ENCODE peak calls at places on chromosomes 3 and 15, in four cellular contexts. One of them, this sample, is unnamed. For H3K4me1 and H3K9me3, the result is how much of the 10 kb centered on the place peaks cover.

GRCh38 chr15:39509941-39510845 is 70.7 kb upstream of the THBS1 start:
- DNase-seq in psoas muscle: peak
- DNase-seq in pancreas: no peak
- DNase-seq in cardiac muscle cell: no peak
- DNase-seq in this sample: no peak

GRCh38 chr3:77462951-77463350 is 423.1 kb downstream of the ROBO2 start:
- DNase-seq in psoas muscle: no peak
- DNase-seq in pancreas: no peak
- DNase-seq in cardiac muscle cell: no peak
- DNase-seq in this sample: no peak

GRCh38 chr15:82870727-82871576 is 61.5 kb downstream of the WHAMM start:
- DNase-seq in psoas muscle: no peak
- DNase-seq in pancreas: no peak
- DNase-seq in cardiac muscle cell: peak
- DNase-seq in this sample: peak

GRCh38 chr3:158792709-158793108 is 9.1 kb upstream of the MFSD1 start:
- DNase-seq in psoas muscle: no peak
- DNase-seq in pancreas: no peak
- DNase-seq in cardiac muscle cell: peak
- DNase-seq in this sample: no peak

GRCh38 chr3:177689077-177689476 is 491.8 kb upstream of the TBL1XR1 start:
- DNase-seq in psoas muscle: no peak
- DNase-seq in pancreas: no peak
- DNase-seq in cardiac muscle cell: no peak
- DNase-seq in this sample: no peak

GRCh38 chr3:89025185-89025584 is 82.2 kb upstream of the EPHA3 start:
- DNase-seq in psoas muscle: no peak
- DNase-seq in pancreas: no peak
- DNase-seq in cardiac muscle cell: no peak
- DNase-seq in this sample: no peak

GRCh38 chr15:55775316-55775715 is 32.4 kb upstream of the PRTG start:
- DNase-seq in psoas muscle: no peak
- DNase-seq in pancreas: no peak
- DNase-seq in cardiac muscle cell: no peak
- DNase-seq in this sample: no peak

GRCh38 chr3:34109846-34110245 is 311.4 kb downstream of the PDCD6IP start:
- DNase-seq in psoas muscle: no peak
- DNase-seq in pancreas: no peak
- DNase-seq in cardiac muscle cell: no peak
- DNase-seq in this sample: no peak

GRCh38 chr3:183478501-183478900 is 50.1 kb upstream of the MCF2L2 start:
- DNase-seq in psoas muscle: no peak
- DNase-seq in pancreas: no peak
- DNase-seq in cardiac muscle cell: no peak
- DNase-seq in this sample: no peak

GRCh38 chr15:99017322-99017701 is 9.7 kb upstream of the PGPEP1L start:
- DNase-seq in psoas muscle: no peak
- DNase-seq in pancreas: no peak
- DNase-seq in cardiac muscle cell: no peak
- DNase-seq in this sample: no peak

GRCh38 chr3:56911363-56911762 is 109.6 kb upstream of the ARHGEF3 start:
- DNase-seq in psoas muscle: no peak
- DNase-seq in pancreas: no peak
- DNase-seq in cardiac muscle cell: no peak
- DNase-seq in this sample: no peak

GRCh38 chr15:99502182-99502581 is 63.6 kb upstream of the MEF2A start:
- DNase-seq in psoas muscle: no peak
- DNase-seq in pancreas: no peak
- DNase-seq in cardiac muscle cell: no peak
- DNase-seq in this sample: no peak

GRCh38 chr15:66622677-66623076 is 56.9 kb upstream of the LCTL start:
- DNase-seq in psoas muscle: no peak
- DNase-seq in pancreas: no peak
- DNase-seq in cardiac muscle cell: peak
- DNase-seq in this sample: peak

GRCh38 chr15:66619152-66619903 is 53.5 kb upstream of the LCTL start:
- DNase-seq in psoas muscle: peak
- DNase-seq in pancreas: peak
- DNase-seq in cardiac muscle cell: peak
- DNase-seq in this sample: peak

GRCh38 chr15:66620744-66621344 is 55.0 kb upstream of the LCTL start:
- DNase-seq in psoas muscle: no peak
- DNase-seq in pancreas: no peak
- DNase-seq in cardiac muscle cell: no peak
- DNase-seq in this sample: no peak

GRCh38 chr15:66623801-66624453 is 58.1 kb upstream of the LCTL start:
- DNase-seq in psoas muscle: no peak
- DNase-seq in pancreas: no peak
- DNase-seq in cardiac muscle cell: peak
- DNase-seq in this sample: no peak

GRCh38 chr15:66621491-66622467 is 56.0 kb upstream of the LCTL start:
- DNase-seq in psoas muscle: no peak
- DNase-seq in pancreas: no peak
- DNase-seq in cardiac muscle cell: peak
- DNase-seq in this sample: no peak
- H3K4me1 ChIP-seq in psoas muscle: under half
- H3K4me1 ChIP-seq in pancreas: under half
- H3K4me1 ChIP-seq in cardiac muscle cell: under half
- H3K4me1 ChIP-seq in this sample: under half

DNA sequence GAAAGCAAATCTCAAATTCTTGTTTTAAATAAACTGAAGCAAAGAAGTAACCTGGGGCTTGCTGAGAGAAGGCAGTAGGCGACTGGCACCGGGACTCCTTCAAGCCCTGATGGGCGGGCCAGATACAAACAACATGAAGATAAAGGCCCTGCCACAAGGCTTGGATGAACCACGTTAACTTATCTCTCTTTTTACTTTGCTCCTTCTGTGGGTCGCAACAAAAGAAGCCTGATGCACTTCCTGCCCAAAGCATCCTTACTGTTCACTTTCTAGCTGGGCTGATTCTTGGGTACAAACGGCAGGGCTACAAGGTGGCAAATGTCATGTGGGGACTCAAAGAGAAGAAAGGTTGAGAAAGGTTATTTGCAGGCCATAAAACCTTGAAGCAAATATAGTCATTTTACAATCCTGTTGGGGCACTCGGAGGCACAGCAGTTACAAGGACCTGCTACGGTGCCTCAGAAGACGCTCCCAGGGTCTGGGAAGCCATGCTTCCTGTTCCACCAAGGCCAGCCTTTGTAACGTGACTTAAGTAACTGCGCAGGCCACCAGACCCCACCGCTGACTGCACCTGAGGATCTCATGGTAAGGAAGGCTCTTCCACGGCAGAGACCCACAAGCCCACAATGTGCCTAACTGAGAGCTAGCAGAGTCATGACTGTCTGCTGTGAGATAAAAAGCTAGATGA is 71.1 kb downstream of the CHSY1 start:
- DNase-seq in psoas muscle: no peak
- DNase-seq in pancreas: no peak
- DNase-seq in cardiac muscle cell: no peak
- DNase-seq in this sample: no peak
- H3K9me3 ChIP-seq in psoas muscle: under half
- H3K9me3 ChIP-seq in pancreas: under half
- H3K9me3 ChIP-seq in cardiac muscle cell: under half
- H3K9me3 ChIP-seq in this sample: under half

DNA sequence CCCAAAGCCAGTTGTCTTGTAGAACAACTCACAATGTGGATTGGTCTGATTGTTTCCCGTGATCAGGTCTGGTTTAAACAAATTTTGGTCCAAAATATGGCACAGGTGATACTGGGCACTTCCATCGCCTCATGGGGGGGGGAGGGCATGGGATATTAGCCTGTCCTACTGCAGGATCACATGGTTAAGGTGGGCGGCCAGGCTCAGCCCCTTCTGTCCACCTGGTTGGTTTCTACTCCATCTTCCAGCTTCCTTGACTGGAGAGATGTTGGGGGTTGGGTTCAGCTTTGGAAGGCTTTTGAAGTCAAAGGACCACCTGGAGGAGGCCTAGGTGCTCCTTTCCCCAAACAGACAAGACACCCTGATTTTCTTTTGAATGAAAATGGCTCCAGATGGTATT is 7.2 kb downstream of the KLF13 start:
- DNase-seq in psoas muscle: no peak
- DNase-seq in pancreas: no peak
- DNase-seq in cardiac muscle cell: no peak
- DNase-seq in this sample: no peak
- H3K4me1 ChIP-seq in psoas muscle: half or more
- H3K4me1 ChIP-seq in pancreas: under half
- H3K4me1 ChIP-seq in cardiac muscle cell: under half
- H3K4me1 ChIP-seq in this sample: under half

GRCh38 chr15:27487846-27488245 is 516.9 kb downstream of the GABRG3 start:
- DNase-seq in psoas muscle: no peak
- DNase-seq in pancreas: no peak
- DNase-seq in cardiac muscle cell: no peak
- DNase-seq in this sample: no peak
- H3K9me3 ChIP-seq in psoas muscle: under half
- H3K9me3 ChIP-seq in pancreas: under half
- H3K9me3 ChIP-seq in cardiac muscle cell: under half
- H3K9me3 ChIP-seq in this sample: under half

DNA sequence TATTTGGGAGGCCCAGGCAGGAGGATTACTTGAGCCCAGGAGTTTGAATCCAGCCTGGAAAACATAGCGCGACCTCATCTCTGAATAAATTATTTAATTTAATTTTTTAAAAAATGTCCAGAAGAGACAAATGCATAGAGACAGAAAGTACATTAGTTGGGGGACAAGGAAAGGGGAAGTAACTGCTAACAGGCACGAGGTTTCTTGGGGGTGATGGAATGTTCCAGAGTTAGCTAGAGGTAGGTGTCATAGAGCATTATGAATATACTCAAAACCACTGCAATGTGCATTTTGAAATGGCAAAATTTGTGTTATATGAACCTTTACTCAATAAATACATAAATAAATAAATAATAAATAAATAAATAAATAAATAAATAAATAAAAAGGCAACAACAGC is 31.7 kb upstream of the CYP11A1 start:
- DNase-seq in psoas muscle: no peak
- DNase-seq in pancreas: no peak
- DNase-seq in cardiac muscle cell: no peak
- DNase-seq in this sample: no peak
- H3K4me1 ChIP-seq in psoas muscle: under half
- H3K4me1 ChIP-seq in pancreas: under half
- H3K4me1 ChIP-seq in cardiac muscle cell: under half
- H3K4me1 ChIP-seq in this sample: under half

GRCh38 chr15:79775821-79776220 is 121.0 kb downstream of the MTHFS start:
- DNase-seq in psoas muscle: no peak
- DNase-seq in pancreas: no peak
- DNase-seq in cardiac muscle cell: no peak
- DNase-seq in this sample: no peak

GRCh38 chr15:79769081-79769481 is 127.7 kb downstream of the MTHFS start:
- DNase-seq in psoas muscle: no peak
- DNase-seq in pancreas: no peak
- DNase-seq in cardiac muscle cell: peak
- DNase-seq in this sample: peak

GRCh38 chr15:79769933-79770332 is 126.9 kb downstream of the MTHFS start:
- DNase-seq in psoas muscle: no peak
- DNase-seq in pancreas: no peak
- DNase-seq in cardiac muscle cell: no peak
- DNase-seq in this sample: no peak
- H3K9me3 ChIP-seq in psoas muscle: under half
- H3K9me3 ChIP-seq in pancreas: under half
- H3K9me3 ChIP-seq in cardiac muscle cell: under half
- H3K9me3 ChIP-seq in this sample: under half

DNA sequence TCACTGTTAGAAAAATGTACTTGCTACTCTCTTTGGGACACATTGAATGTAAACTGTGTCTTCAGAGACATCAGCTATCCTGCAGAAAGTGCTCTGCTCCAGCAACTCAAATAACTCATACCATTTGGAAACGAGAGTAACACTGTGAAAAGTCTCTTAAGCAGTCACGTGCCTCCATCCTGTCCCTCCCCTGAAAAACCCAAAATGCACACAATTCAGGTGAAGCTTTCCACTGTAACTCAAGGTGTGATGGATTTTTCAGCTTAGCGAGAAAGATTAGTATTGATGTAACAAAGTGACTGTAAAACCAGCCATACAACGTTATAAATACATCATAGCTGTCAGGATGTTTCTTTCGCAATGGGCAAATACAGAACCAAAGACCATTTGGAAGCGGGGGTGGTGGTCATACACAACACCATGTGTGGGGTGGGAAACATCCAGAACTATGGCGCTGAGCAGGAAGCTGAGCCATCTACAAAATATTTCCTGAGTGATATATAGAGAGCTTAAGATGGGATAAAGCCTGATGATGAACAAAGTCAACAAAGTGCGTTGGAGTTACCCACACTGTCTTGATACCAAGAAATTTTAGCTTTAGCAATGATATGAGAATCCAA is 332.3 kb downstream of the FOXP1 start:
- DNase-seq in psoas muscle: no peak
- DNase-seq in pancreas: no peak
- DNase-seq in cardiac muscle cell: peak
- DNase-seq in this sample: no peak
- H3K4me1 ChIP-seq in psoas muscle: under half
- H3K4me1 ChIP-seq in pancreas: under half
- H3K4me1 ChIP-seq in cardiac muscle cell: under half
- H3K4me1 ChIP-seq in this sample: under half

GRCh38 chr15:95113041-95113440 is 881.7 kb downstream of the MCTP2 start:
- DNase-seq in psoas muscle: no peak
- DNase-seq in pancreas: no peak
- DNase-seq in cardiac muscle cell: no peak
- DNase-seq in this sample: no peak

GRCh38 chr15:95106781-95107180 is 875.4 kb downstream of the MCTP2 start:
- DNase-seq in psoas muscle: no peak
- DNase-seq in pancreas: no peak
- DNase-seq in cardiac muscle cell: no peak
- DNase-seq in this sample: no peak

GRCh38 chr15:95105229-95105628 is 873.9 kb downstream of the MCTP2 start:
- DNase-seq in psoas muscle: no peak
- DNase-seq in pancreas: no peak
- DNase-seq in cardiac muscle cell: peak
- DNase-seq in this sample: no peak

GRCh38 chr15:95111969-95112368 is 880.6 kb downstream of the MCTP2 start:
- DNase-seq in psoas muscle: no peak
- DNase-seq in pancreas: no peak
- DNase-seq in cardiac muscle cell: no peak
- DNase-seq in this sample: no peak

GRCh38 chr15:95108673-95109072 is 877.3 kb downstream of the MCTP2 start:
- DNase-seq in psoas muscle: no peak
- DNase-seq in pancreas: no peak
- DNase-seq in cardiac muscle cell: no peak
- DNase-seq in this sample: no peak
- H3K9me3 ChIP-seq in psoas muscle: under half
- H3K9me3 ChIP-seq in pancreas: under half
- H3K9me3 ChIP-seq in cardiac muscle cell: under half
- H3K9me3 ChIP-seq in this sample: under half

This sample was measured in small intestine.